ENCODE peak calls at places on chromosomes 2 and 18, in nine cellular contexts. J is adrenal gland, T is ovary, O is upper lobe of left lung, B is uterus, Z is GM12891, I is H1, P is heart left ventricle, Y is stomach. R is an unnamed sample.

GRCh38 chr2:5035134-5035533 is 657.0 kb upstream of the SOX11 start:
- DNase-seq in J (no peak), T (no peak), O (no peak), B (no peak), Z (no peak), I (no peak), P (no peak), Y (no peak), R (no peak)

GRCh38 chr18:23573948-23574431 is 12.3 kb downstream of the NPC1 start:
- DNase-seq in J (peak), T (no peak), O (peak), B (peak), Z (no peak), I (peak), P (no peak), Y (no peak), R (no peak)

GRCh38 chr18:60493066-60493465 is 120.5 kb upstream of the MC4R start:
- DNase-seq in J (no peak), T (no peak), O (no peak), B (no peak), Z (no peak), I (peak), P (no peak), Y (no peak), R (no peak)

GRCh38 chr18:46821856-46822711 is 65.2 kb upstream of the ST8SIA5 start:
- DNase-seq in J (no peak), T (no peak), O (no peak), B (no peak), Z (no peak), I (no peak), P (no peak), Y (no peak), R (no peak)

GRCh38 chr2:201180010-201180409 is 2.9 kb upstream of the CASP10 start:
- DNase-seq in J (no peak), T (no peak), O (no peak), B (no peak), Z (no peak), I (no peak), P (no peak), Y (no peak), R (no peak)

GRCh38 chr2:118732432-118732831 is 115.0 kb downstream of the EN1 start:
- DNase-seq in J (no peak), T (no peak), O (no peak), B (no peak), Z (no peak), I (no peak), P (no peak), Y (no peak), R (no peak)

GRCh38 chr2:71694501-71695234 is 241.3 kb downstream of the DYSF start:
- DNase-seq in J (no peak), T (no peak), O (no peak), B (no peak), Z (no peak), I (no peak), P (no peak), Y (no peak), R (no peak)

GRCh38 chr2:11215407-11215806 is 60.1 kb downstream of the SLC66A3 start:
- DNase-seq in J (no peak), T (no peak), O (no peak), B (no peak), Z (no peak), I (no peak), P (no peak), Y (no peak), R (no peak)

GRCh38 chr2:40072442-40073232 is 293.6 kb upstream of the THUMPD2 start:
- DNase-seq in J (no peak), T (no peak), O (no peak), B (no peak), Z (no peak), I (no peak), P (no peak), Y (no peak), R (no peak)

GRCh38 chr2:55111570-55112228 is 61.4 kb upstream of the RTN4 start:
- DNase-seq in J (peak), T (peak), O (peak), B (peak), Z (no peak), I (peak), P (peak), Y (peak), R (peak)

GRCh38 chr2:47724221-47724981 is 58.5 kb upstream of the MSH6 start:
- DNase-seq in J (no peak), T (no peak), O (no peak), B (no peak), Z (no peak), I (no peak), P (no peak), Y (no peak), R (no peak)

GRCh38 chr2:58553937-58554336 is 312.8 kb upstream of the FANCL start:
- DNase-seq in J (no peak), T (no peak), O (no peak), B (no peak), Z (no peak), I (no peak), P (no peak), Y (no peak), R (peak)

GRCh38 chr2:73981081-73981968 is 3.4 kb upstream of the TET3 start:
- DNase-seq in J (no peak), T (no peak), O (peak), B (no peak), Z (peak), I (peak), P (peak), Y (peak), R (peak)

GRCh38 chr2:70870790-70871189 is 35.2 kb upstream of the CD207 start:
- DNase-seq in J (no peak), T (no peak), O (no peak), B (no peak), Z (no peak), I (no peak), P (no peak), Y (no peak), R (no peak)

GRCh38 chr18:6629635-6630140 is 99.8 kb upstream of the ARHGAP28 start:
- DNase-seq in J (no peak), T (no peak), O (no peak), B (no peak), Z (no peak), I (no peak), P (no peak), Y (no peak), R (no peak)

GRCh38 chr2:159169187-159169586 is 117.3 kb downstream of the WDSUB1 start:
- DNase-seq in J (no peak), T (no peak), O (no peak), B (no peak), Z (no peak), I (no peak), P (no peak), Y (no peak), R (no peak)

GRCh38 chr18:62634991-62635630 is 80.2 kb upstream of the PHLPP1 start:
- DNase-seq in J (no peak), T (no peak), O (no peak), B (no peak), Z (no peak), I (no peak), P (no peak), Y (no peak), R (no peak)

GRCh38 chr2:168848220-168848619 is 42.0 kb downstream of the SPC25 start:
- DNase-seq in J (no peak), T (no peak), O (no peak), B (no peak), Z (no peak), I (no peak), P (no peak), Y (no peak), R (no peak)

GRCh38 chr2:207844648-207845047 is 74.9 kb upstream of the FZD5 start:
- DNase-seq in J (no peak), T (no peak), O (no peak), B (no peak), Z (no peak), I (no peak), P (no peak), Y (no peak), R (no peak)

GRCh38 chr2:236813806-236814205 is 244.2 kb downstream of the ACKR3 start:
- DNase-seq in J (no peak), T (no peak), O (no peak), B (no peak), Z (no peak), I (no peak), P (no peak), Y (no peak), R (no peak)

GRCh38 chr18:40956213-40956612 is 998.8 kb upstream of the PIK3C3 start:
- DNase-seq in J (no peak), T (no peak), O (no peak), B (no peak), Z (no peak), I (no peak), P (no peak), Y (no peak), R (no peak)

GRCh38 chr2:70123051-70123828 is 36.0 kb downstream of the PCBP1 start:
- DNase-seq in J (peak), T (peak), O (no peak), B (peak), Z (no peak), I (peak), P (peak), Y (peak), R (peak)

GRCh38 chr18:7950380-7951143 is 383.4 kb downstream of the PTPRM start:
- DNase-seq in J (no peak), T (no peak), O (no peak), B (no peak), Z (no peak), I (no peak), P (no peak), Y (peak), R (no peak)

GRCh38 chr18:26443853-26444252 is 104.5 kb downstream of the KCTD1 start:
- DNase-seq in J (no peak), T (no peak), O (no peak), B (no peak), Z (no peak), I (no peak), P (no peak), Y (no peak), R (no peak)

GRCh38 chr18:59783138-59783537 is 85.9 kb upstream of the CCBE1 start:
- DNase-seq in J (peak), T (no peak), O (no peak), B (no peak), Z (peak), I (no peak), P (no peak), Y (no peak), R (peak)

GRCh38 chr2:223549215-223549614 is 52.9 kb downstream of the SCG2 start:
- DNase-seq in J (no peak), T (no peak), O (no peak), B (no peak), Z (no peak), I (no peak), P (no peak), Y (no peak), R (no peak)

GRCh38 chr2:49261021-49261538 is 106.8 kb upstream of the FSHR start:
- DNase-seq in J (no peak), T (no peak), O (no peak), B (no peak), Z (no peak), I (no peak), P (no peak), Y (no peak), R (no peak)

GRCh38 chr2:9638532-9638931 is 7.7 kb upstream of the YWHAQ start:
- DNase-seq in J (peak), T (peak), O (peak), B (peak), Z (no peak), I (no peak), P (peak), Y (peak), R (peak)

GRCh38 chr2:172397136-172397825 is 30.1 kb upstream of the ITGA6 start:
- DNase-seq in J (no peak), T (no peak), O (no peak), B (no peak), Z (no peak), I (no peak), P (no peak), Y (no peak), R (no peak)

GRCh38 chr2:227566012-227566411 is 32.7 kb upstream of the SCYGR2 start:
- DNase-seq in J (no peak), T (no peak), O (no peak), B (no peak), Z (no peak), I (no peak), P (no peak), Y (no peak), R (no peak)

GRCh38 chr18:6414723-6415362 is at the start of gene L3MBTL4:
- DNase-seq in J (peak), T (peak), O (peak), B (peak), Z (peak), I (no peak), P (peak), Y (peak), R (no peak)

GRCh38 chr2:39118786-39119499 is 1.9 kb downstream of the SOS1 start:
- DNase-seq in J (no peak), T (no peak), O (no peak), B (no peak), Z (no peak), I (no peak), P (no peak), Y (no peak), R (peak)

GRCh38 chr2:196681510-196681909 is 42.0 kb downstream of the CCDC150 start:
- DNase-seq in J (no peak), T (no peak), O (no peak), B (no peak), Z (no peak), I (no peak), P (no peak), Y (no peak), R (no peak)

GRCh38 chr2:6224267-6224666 is 532.1 kb downstream of the SOX11 start:
- DNase-seq in J (no peak), T (no peak), O (no peak), B (no peak), Z (no peak), I (no peak), P (no peak), Y (no peak), R (no peak)

GRCh38 chr2:20475567-20475952 is 28.7 kb downstream of the RHOB start:
- DNase-seq in J (no peak), T (no peak), O (peak), B (no peak), Z (no peak), I (no peak), P (no peak), Y (no peak), R (no peak)

GRCh38 chr2:134934641-134935040 is 16.0 kb downstream of the CCNT2 start:
- DNase-seq in J (no peak), T (no peak), O (no peak), B (no peak), Z (no peak), I (no peak), P (no peak), Y (no peak), R (no peak)

GRCh38 chr2:43059183-43059897 is 167.1 kb downstream of the ZFP36L2 start:
- DNase-seq in J (peak), T (peak), O (peak), B (peak), Z (peak), I (no peak), P (peak), Y (no peak), R (peak)

GRCh38 chr18:75660932-75661331 is 233.4 kb upstream of the SMIM21 start:
- DNase-seq in J (no peak), T (no peak), O (no peak), B (no peak), Z (no peak), I (no peak), P (no peak), Y (no peak), R (no peak)
- TF ChIP-seq POLR2A in J (no peak), T (no peak), O (no peak), B (no peak), Z (no peak), I (no peak), P (no peak), Y (no peak), R (no peak)

DNA sequence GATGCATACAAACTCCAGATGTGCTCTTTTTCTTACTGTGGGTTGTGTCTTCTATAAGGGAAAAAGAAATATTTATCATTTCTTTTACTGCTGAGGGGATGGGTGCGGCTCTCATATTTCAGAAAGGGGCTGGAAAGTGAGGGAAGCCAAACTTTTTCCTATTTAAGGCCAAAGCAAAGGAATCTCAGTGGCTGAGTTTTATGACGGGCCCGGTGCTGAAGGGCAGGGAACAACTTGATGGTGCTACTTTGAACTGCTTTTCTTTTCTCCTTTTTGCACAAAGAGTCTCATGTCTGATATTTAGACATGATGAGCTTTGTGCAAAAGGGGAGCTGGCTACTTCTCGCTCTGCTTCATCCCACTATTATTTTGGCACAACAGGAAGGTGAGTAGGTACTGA is at the start of gene COL3A1:
- DNase-seq in J (peak), T (peak), O (no peak), B (peak), Z (no peak), I (no peak), P (peak), Y (no peak), R (no peak)
- TF ChIP-seq POLR2A in J (no peak), T (peak), O (no peak), B (peak), Z (no peak), I (no peak), P (peak), Y (no peak), R (no peak)

GRCh38 chr2:182426082-182426914 is 538 bp downstream of the PDE1A start:
- DNase-seq in J (no peak), T (no peak), O (no peak), B (no peak), Z (no peak), I (no peak), P (no peak), Y (no peak), R (no peak)
- TF ChIP-seq POLR2A in J (no peak), T (no peak), O (no peak), B (no peak), Z (no peak), I (no peak), P (no peak), Y (no peak), R (no peak)

DNA sequence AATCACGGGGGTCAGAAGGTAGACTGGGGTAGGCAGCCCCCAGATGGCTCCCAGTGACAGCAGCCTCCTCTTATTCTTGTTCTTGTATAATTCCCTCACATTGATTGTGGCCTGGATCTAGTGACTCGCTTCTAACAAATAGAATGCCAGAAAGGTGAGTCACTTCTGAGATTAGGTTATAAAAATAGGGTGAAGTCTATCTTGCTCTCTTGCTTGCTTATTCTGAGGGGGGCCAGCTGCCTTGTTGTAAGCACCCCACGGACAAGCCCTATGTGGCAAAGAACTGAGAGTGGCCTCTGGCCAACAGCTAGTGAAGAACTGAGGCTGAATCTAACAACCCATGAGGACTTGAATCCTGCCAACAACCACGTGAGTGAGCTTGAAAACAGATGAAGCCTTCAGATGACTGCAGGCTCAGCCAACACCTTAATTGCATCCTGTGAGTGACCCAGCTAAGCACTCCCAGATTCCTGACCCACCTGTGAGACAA is 15.6 kb upstream of the RMND5A start:
- DNase-seq in J (peak), T (peak), O (no peak), B (peak), Z (no peak), I (no peak), P (peak), Y (peak), R (no peak)
- TF ChIP-seq POLR2A in J (peak), T (no peak), O (no peak), B (no peak), Z (no peak), I (no peak), P (no peak), Y (no peak), R (no peak)

DNA sequence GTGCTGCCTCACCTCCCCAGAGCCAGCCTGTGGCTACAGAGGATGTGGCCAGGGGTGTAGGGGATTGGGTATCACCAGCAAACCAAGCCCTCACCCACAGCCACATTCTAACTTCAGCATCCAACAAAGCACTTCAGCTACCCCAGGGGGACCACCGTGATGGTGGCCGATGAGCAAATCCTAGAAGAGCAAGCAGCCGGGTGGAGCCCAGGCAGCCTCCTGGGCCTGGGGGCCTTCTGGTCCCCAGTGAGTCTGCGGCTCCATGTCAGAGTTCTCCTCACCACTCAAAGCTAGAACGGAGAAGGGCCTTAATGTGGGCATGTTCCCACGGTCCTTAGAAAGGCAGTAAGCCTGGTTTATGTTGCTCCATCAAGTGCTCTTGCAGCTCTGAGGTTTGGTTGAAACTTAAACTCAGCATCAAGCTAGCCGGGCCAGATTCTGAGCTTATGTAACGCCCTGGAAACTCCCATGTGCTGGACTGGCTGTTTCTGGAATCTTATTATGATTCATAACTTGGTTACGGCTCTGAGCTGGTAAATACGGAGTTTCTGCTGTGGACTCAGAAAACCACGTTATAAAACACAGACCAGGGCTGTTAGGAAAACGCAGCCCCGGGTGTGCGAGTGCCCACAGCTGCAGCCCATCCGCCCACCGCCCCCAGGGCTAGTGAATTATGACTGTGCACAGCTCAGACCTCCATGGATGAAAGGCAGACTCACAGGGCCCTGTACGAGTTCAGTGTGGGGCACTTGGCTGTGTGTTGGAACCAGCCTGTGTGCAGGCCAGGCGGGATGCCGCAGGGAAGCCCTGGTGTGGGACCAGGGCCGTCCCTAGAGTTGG is 99.8 kb downstream of the SEPTIN10 start:
- DNase-seq in J (peak), T (no peak), O (peak), B (peak), Z (no peak), I (no peak), P (peak), Y (no peak), R (no peak)
- TF ChIP-seq POLR2A in J (no peak), T (no peak), O (no peak), B (no peak), Z (no peak), I (no peak), P (no peak), Y (no peak), R (no peak)

DNA sequence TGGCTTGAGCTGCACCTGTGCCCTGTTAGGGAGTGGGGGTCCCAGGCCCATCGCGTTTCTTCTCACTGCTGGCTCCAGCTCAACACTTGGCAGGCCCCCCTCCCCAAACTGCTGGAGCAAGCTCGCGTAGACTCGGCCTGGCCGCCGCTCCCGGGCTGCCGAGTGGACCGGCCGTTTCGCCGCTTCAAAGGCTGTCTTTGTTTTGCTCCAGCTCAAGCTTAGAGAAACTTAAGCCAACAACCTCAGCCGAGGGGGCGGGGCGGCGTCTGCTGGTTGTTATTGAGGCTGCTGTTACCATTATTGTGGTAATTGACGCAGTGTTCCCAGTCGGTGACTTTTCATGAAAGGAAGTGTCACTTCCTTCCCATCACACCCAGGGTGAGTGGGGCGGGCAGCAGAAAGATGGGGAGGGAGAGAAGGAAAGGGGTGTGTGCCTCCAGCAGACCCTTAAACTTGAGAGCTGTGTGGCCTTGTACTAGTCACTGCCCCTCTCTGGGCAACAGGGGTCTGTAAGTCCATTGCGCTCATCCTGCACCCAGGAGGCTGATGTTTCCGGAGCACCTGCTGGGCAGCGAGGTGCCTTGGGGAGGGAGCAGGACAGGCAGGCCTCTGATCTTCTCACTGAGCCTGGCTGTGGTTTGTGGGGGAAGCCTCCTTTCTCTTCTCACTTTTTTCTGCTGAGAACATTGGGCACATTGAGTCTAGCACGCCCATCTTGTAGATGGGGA is 2.1 kb downstream of the ARID5A start:
- DNase-seq in J (peak), T (no peak), O (peak), B (peak), Z (no peak), I (peak), P (peak), Y (peak), R (no peak)
- TF ChIP-seq POLR2A in J (peak), T (no peak), O (peak), B (peak), Z (peak), I (no peak), P (no peak), Y (no peak), R (no peak)